ENCODE peak calls at places on chromosome 7, in nine cellular contexts. Z is glutamatergic neuron, V is neural progenitor cell, J is heart left ventricle, U is MM.1S, E is psoas muscle, N is GM12865, R is epithelial cell of esophagus, L is pancreas. W is an unnamed sample.

GRCh38 chr7:151167197-151167911 is at the start of gene GBX1:
- DNase-seq in Z (peak), V (peak), J (no peak), U (no peak), E (peak), N (no peak), R (no peak), L (peak), W (peak)

GRCh38 chr7:93178213-93178612 is 30.0 kb upstream of the SAMD9L start:
- DNase-seq in Z (no peak), V (no peak), J (no peak), U (no peak), E (no peak), N (no peak), R (peak), L (no peak), W (no peak)

GRCh38 chr7:28891192-28891872 is 66.8 kb downstream of the TRIL start:
- DNase-seq in Z (no peak), V (no peak), J (no peak), U (no peak), E (no peak), N (no peak), R (no peak), L (no peak), W (no peak)

GRCh38 chr7:22814261-22815208 is 8.1 kb downstream of the TOMM7 start:
- DNase-seq in Z (no peak), V (no peak), J (no peak), U (no peak), E (no peak), N (no peak), R (peak), L (no peak), W (no peak)

GRCh38 chr7:31729195-31729804 is 42.3 kb downstream of the PPP1R17 start:
- DNase-seq in Z (no peak), V (peak), J (no peak), U (no peak), E (no peak), N (no peak), R (peak), L (no peak), W (no peak)

GRCh38 chr7:82677493-82677892 is 233.9 kb upstream of the CACNA2D1 start:
- DNase-seq in Z (no peak), V (no peak), J (no peak), U (peak), E (no peak), N (peak), R (no peak), L (no peak), W (no peak)

GRCh38 chr7:98555403-98555802 is 61.7 kb upstream of the NPTX2 start:
- DNase-seq in Z (no peak), V (no peak), J (no peak), U (no peak), E (no peak), N (no peak), R (no peak), L (no peak), W (no peak)

GRCh38 chr7:66946545-66946944 is 25.5 kb downstream of the TMEM248 start:
- DNase-seq in Z (no peak), V (no peak), J (no peak), U (no peak), E (no peak), N (no peak), R (no peak), L (no peak), W (no peak)

GRCh38 chr7:134605978-134606923 is 40.4 kb upstream of the BPGM start:
- DNase-seq in Z (peak), V (peak), J (peak), U (peak), E (peak), N (peak), R (peak), L (peak), W (peak)

GRCh38 chr7:131538071-131538790 is 18.2 kb downstream of the PODXL start:
- DNase-seq in Z (no peak), V (no peak), J (no peak), U (no peak), E (no peak), N (no peak), R (peak), L (no peak), W (no peak)

GRCh38 chr7:85204496-85204895 is 17.6 kb upstream of the SEMA3D start:
- DNase-seq in Z (no peak), V (no peak), J (no peak), U (no peak), E (no peak), N (no peak), R (no peak), L (no peak), W (no peak)

GRCh38 chr7:40658731-40659130 is 523.9 kb downstream of the SUGCT start:
- DNase-seq in Z (no peak), V (no peak), J (no peak), U (no peak), E (no peak), N (no peak), R (peak), L (no peak), W (no peak)

GRCh38 chr7:137999496-138000080 is 2.3 kb downstream of the CREB3L2 start:
- DNase-seq in Z (no peak), V (no peak), J (no peak), U (no peak), E (no peak), N (no peak), R (peak), L (no peak), W (no peak)

GRCh38 chr7:6558837-6559236 is 7.6 kb upstream of the GRID2IP start:
- DNase-seq in Z (peak), V (peak), J (no peak), U (no peak), E (no peak), N (peak), R (peak), L (no peak), W (no peak)

GRCh38 chr7:100686201-100686821 is 7.7 kb downstream of the GIGYF1 start:
- DNase-seq in Z (no peak), V (no peak), J (no peak), U (no peak), E (peak), N (no peak), R (no peak), L (peak), W (no peak)

GRCh38 chr7:66542528-66543373 is 85.9 kb upstream of the KCTD7 start:
- DNase-seq in Z (no peak), V (no peak), J (no peak), U (no peak), E (peak), N (no peak), R (peak), L (no peak), W (no peak)

DNA sequence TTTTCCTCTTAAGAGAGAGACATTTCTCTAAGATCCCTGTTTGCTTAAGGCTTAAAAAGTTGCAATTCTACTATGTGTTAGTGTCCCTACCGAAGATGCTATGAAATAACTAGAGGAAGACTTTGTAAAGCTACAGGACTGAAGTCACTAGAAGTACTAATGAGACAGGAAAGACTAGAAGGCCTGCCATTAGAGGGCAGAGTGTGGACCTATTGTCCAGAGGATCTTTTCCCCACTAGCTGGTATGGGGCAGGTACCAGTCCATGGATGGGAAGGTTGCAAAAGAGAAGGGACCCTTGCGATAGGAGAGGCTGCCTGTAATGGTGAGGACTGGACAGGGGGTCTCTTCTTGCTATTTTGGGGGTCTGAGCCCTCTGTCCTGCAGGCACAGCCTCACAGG is 178.1 kb downstream of the TMEM178B start:
- DNase-seq in Z (no peak), V (no peak), J (no peak), U (no peak), E (no peak), N (no peak), R (no peak), L (no peak), W (no peak)
- TF ChIP-seq CTCF in Z (no peak), V (no peak), J (peak), U (peak), E (no peak), N (no peak), R (no peak), L (no peak), W (no peak)

DNA sequence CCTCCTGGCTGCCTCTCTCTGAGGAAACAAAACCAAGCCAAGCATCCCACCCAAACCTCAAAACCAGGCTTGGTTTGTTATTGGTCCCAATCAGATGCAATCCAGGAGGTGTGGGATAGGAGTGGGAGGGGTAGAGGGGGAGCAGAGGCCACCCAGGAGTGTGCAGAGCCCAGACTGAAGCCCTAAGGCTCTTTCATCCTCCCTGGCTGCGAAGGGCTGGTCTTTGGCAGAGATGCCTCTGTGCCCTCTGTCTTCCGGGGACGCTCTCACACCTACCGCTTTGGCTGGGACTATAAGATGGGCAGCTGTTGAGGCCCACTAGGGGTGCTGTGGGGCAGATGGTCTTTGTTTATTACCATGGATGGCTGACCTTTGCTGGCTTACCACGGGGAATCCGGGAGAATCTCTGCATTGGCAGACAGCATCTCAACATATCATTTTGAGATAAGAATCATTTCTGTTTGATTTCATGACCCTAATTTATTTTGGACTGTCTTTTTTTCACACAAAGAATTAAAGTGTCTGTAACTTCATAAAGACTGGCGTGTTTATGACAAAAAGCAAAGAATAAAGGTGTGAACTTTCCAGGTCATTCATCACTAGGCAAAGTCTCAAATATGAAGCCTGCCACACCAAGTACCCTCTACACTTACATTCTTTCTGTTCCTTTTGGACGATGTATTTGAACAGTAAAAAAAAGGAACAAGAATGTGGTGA is 6.5 kb upstream of the DENND2A start:
- DNase-seq in Z (peak), V (peak), J (peak), U (peak), E (peak), N (peak), R (no peak), L (peak), W (peak)
- TF ChIP-seq CTCF in Z (peak), V (peak), J (peak), U (peak), E (peak), N (peak), R (peak), L (peak), W (peak)

GRCh38 chr7:21550821-21551531 is 8.1 kb downstream of the DNAH11 start:
- DNase-seq in Z (no peak), V (peak), J (no peak), U (no peak), E (no peak), N (no peak), R (peak), L (no peak), W (no peak)
- TF ChIP-seq CTCF in Z (no peak), V (peak), J (no peak), U (no peak), E (no peak), N (no peak), R (peak), L (no peak), W (no peak)

GRCh38 chr7:112763298-112763697 is 26.9 kb downstream of the TMEM168 start:
- DNase-seq in Z (no peak), V (no peak), J (no peak), U (no peak), E (no peak), N (no peak), R (no peak), L (no peak), W (no peak)
- TF ChIP-seq CTCF in Z (no peak), V (no peak), J (no peak), U (no peak), E (no peak), N (no peak), R (no peak), L (no peak), W (no peak)

GRCh38 chr7:1156782-1157535 is 3.0 kb downstream of the ZFAND2A start:
- DNase-seq in Z (no peak), V (no peak), J (no peak), U (no peak), E (peak), N (no peak), R (peak), L (no peak), W (no peak)
- TF ChIP-seq CTCF in Z (no peak), V (no peak), J (no peak), U (no peak), E (no peak), N (no peak), R (no peak), L (no peak), W (no peak)

DNA sequence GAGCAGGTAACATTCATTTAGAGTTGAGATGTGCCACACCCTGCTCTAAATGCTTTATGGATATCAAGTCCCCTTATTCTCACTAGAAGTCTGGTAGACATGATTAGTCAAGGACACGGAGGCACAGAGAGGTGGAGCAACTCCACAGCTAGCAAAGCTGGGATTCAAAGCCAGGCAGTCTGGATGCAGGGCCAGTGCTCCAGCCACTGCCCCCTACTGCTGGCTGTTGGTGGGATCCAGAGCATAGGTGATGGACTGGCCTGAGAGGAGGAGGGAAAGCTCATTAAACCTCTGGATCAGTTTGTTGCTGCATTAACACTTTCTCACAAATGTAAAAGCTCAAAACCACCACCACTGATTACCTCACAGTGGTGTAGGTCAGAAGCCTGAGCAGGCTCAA is 22.6 kb upstream of the KBTBD2 start:
- DNase-seq in Z (no peak), V (no peak), J (no peak), U (no peak), E (no peak), N (no peak), R (no peak), L (no peak), W (no peak)
- TF ChIP-seq CTCF in Z (no peak), V (peak), J (no peak), U (no peak), E (no peak), N (no peak), R (no peak), L (no peak), W (no peak)

GRCh38 chr7:18614841-18615240 is 119.3 kb downstream of the HDAC9 start:
- DNase-seq in Z (no peak), V (no peak), J (no peak), U (no peak), E (no peak), N (no peak), R (no peak), L (no peak), W (no peak)

GRCh38 chr7:18607025-18607424 is 111.5 kb downstream of the HDAC9 start:
- DNase-seq in Z (no peak), V (no peak), J (no peak), U (no peak), E (no peak), N (no peak), R (peak), L (no peak), W (no peak)

DNA sequence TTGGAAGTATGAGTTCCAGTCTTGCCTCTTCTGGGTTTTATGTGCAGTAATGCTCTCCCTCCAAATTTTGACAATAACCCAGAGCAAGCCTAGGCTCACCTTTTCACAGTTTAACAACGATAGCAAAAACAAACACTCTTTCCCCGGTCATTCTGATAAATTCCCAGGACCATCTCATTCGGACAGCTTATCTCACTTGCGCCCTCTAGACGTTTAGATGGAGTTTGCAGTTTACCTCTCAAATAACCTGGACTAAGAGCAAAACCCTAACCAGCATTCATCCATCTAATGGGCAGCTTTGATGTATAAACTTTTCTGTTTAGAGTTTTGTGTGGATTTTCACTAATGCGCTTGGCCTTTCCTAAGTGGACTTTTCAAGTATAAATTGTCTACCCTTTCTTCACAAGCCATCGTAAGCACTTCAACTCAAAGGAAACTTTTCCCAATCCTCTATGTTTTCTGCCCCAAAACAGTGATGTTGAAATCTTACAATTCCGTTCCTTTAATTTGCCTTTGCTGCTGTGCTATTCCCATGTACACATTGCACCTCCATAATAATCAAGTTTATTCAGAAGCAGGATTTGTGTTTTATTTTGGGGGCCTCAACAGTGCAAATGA is 114.9 kb downstream of the HDAC9 start:
- DNase-seq in Z (no peak), V (peak), J (no peak), U (peak), E (no peak), N (peak), R (peak), L (no peak), W (peak)
- TF ChIP-seq CTCF in Z (peak), V (peak), J (peak), U (peak), E (peak), N (peak), R (peak), L (peak), W (peak)

W was measured in GM13976.